ENCODE peak calls at places on chromosomes 3 and 15, in seven cellular contexts. E is body of pancreas, Q is LNCaP clone FGC, O is right atrium auricular region, F is sigmoid colon, U is choroid plexus epithelial cell, L is AG10803. P is an unnamed sample.
A peak's percentile ranks its signal among the peaks of the same experiment; 100 is the strongest.

GRCh38 chr3:13280122-13280790 is 139.9 kb downstream of the NUP210 start:
- DNase-seq in F (peak; percentile 54), O (no peak), L (no peak), U (no peak), Q (no peak), E (no peak), P (no peak)

GRCh38 chr3:60013241-60013640 is 963.4 kb upstream of the CFAP20DC start:
- DNase-seq in L (peak; percentile 9), U (no peak), Q (no peak), E (no peak), F (no peak), O (no peak), P (no peak)

GRCh38 chr3:25706213-25706612 is 41.5 kb upstream of the TOP2B start:
- DNase-seq in O (no peak), F (no peak), E (no peak), Q (no peak), L (no peak), U (no peak), P (no peak)

GRCh38 chr15:67409175-67409574 is 111.8 kb upstream of the C15orf61 start:
- DNase-seq in O (no peak), F (no peak), U (peak; percentile 44), L (no peak), E (no peak), Q (no peak), P (no peak)

GRCh38 chr15:72130272-72130671 is 12.1 kb downstream of the SENP8 start:
- DNase-seq in O (no peak), L (no peak), E (no peak), U (no peak), Q (no peak), F (no peak), P (peak; percentile 10)

GRCh38 chr3:141167681-141168080 is 63.9 kb upstream of the PXYLP1 start:
- DNase-seq in O (no peak), E (no peak), F (no peak), L (no peak), Q (no peak), U (no peak), P (no peak)

GRCh38 chr3:30628188-30628930 is 22.0 kb downstream of the TGFBR2 start:
- DNase-seq in Q (no peak), E (no peak), O (no peak), F (no peak), U (no peak), L (no peak), P (no peak)

GRCh38 chr3:184805351-184806038 is 6.5 kb upstream of the VPS8 start:
- DNase-seq in O (no peak), E (peak; percentile 28), U (peak; percentile 28), F (no peak), Q (no peak), L (no peak), P (peak; percentile 42)

GRCh38 chr3:78494831-78495230 is 1273.0 kb downstream of the ROBO1 start:
- DNase-seq in O (no peak), E (no peak), U (no peak), L (no peak), Q (no peak), F (no peak), P (no peak)

GRCh38 chr3:127217594-127218456 is 24.9 kb downstream of the PRR23E start:
- DNase-seq in F (no peak), L (peak; percentile 81), Q (no peak), O (peak; percentile 7), E (no peak), U (no peak), P (no peak)

GRCh38 chr3:53170325-53171108 is 9.5 kb downstream of the PRKCD start:
- DNase-seq in E (peak; percentile 33), U (peak; percentile 31), Q (no peak), L (no peak), F (no peak), O (no peak), P (no peak)

GRCh38 chr3:53295410-53295809 is 39.6 kb upstream of the TKT start:
- DNase-seq in L (no peak), F (no peak), U (no peak), Q (no peak), E (no peak), O (no peak), P (no peak)

GRCh38 chr3:194999491-194999890 is 271.5 kb downstream of the XXYLT1 start:
- DNase-seq in Q (no peak), F (no peak), U (no peak), L (no peak), O (peak; percentile 32), E (no peak), P (no peak)

GRCh38 chr3:24565656-24566055 is 71.0 kb upstream of the THRB start:
- DNase-seq in E (no peak), Q (no peak), U (no peak), F (no peak), L (no peak), O (no peak), P (no peak)

GRCh38 chr3:61788623-61789507 is 227.5 kb downstream of the PTPRG start:
- DNase-seq in F (no peak), U (no peak), Q (no peak), E (no peak), L (no peak), O (no peak), P (no peak)

GRCh38 chr3:12796171-12797123 is at the start of gene CAND2:
- DNase-seq in O (peak; percentile 70), Q (no peak), U (peak; percentile 37), F (peak; percentile 88), L (peak; percentile 34), E (peak; percentile 54), P (peak; percentile 42)

GRCh38 chr3:24704496-24704895 is 209.8 kb upstream of the THRB start:
- DNase-seq in O (no peak), F (no peak), E (no peak), Q (peak; percentile 91), U (peak; percentile 71), L (peak; percentile 44), P (no peak)

GRCh38 chr15:69987492-69988482 is 109.9 kb downstream of the TLE3 start:
- DNase-seq in E (no peak), Q (peak; percentile 88), L (no peak), U (no peak), O (no peak), F (no peak), P (no peak)

GRCh38 chr15:33293619-33294309 is 17.0 kb upstream of the RYR3 start:
- DNase-seq in Q (peak; percentile 17), F (no peak), L (peak; percentile 18), E (no peak), U (peak; percentile 43), O (no peak), P (no peak)

DNA sequence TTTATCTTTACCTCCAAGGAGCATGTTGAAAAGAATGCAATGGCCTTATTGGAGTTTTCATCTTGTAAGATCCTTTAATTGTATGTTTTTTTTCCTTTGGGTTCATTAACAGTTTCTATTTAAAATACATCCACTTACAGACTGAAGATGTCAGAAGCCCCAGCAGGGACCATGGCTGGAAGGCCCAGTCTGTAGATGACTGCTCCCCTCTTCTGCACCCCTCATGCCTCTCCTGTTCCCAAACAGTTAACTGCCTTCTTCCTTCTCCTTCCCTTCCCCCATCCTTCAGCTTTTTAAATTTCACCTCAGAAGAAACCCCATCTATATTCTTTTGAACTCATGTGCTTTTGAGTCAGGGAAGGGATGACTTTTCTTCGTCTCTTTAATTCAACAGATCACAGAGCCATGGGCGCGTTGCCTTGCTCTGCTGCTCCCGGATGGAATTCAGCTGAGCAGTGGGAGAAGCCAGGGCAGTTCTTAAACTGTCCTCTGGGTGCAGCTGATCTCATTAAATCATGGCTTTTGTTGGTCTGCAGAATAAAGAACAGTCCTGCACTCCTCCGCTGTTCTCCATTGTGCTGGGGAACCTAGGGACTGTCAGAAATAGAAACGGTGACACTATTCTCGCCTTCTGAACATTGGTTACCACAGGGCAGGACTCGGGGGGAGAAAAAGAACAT is 71.5 kb upstream of the EIF1B start:
- DNase-seq in L (peak; percentile 18), O (no peak), E (no peak), F (no peak), U (peak; percentile 59), Q (no peak), P (peak; percentile 13)
- TF ChIP-seq CTCF in L (peak; percentile 43), O (peak; percentile 18), E (no peak), F (no peak), U (peak; percentile 63), Q (peak; percentile 10), P (peak; percentile 43)

DNA sequence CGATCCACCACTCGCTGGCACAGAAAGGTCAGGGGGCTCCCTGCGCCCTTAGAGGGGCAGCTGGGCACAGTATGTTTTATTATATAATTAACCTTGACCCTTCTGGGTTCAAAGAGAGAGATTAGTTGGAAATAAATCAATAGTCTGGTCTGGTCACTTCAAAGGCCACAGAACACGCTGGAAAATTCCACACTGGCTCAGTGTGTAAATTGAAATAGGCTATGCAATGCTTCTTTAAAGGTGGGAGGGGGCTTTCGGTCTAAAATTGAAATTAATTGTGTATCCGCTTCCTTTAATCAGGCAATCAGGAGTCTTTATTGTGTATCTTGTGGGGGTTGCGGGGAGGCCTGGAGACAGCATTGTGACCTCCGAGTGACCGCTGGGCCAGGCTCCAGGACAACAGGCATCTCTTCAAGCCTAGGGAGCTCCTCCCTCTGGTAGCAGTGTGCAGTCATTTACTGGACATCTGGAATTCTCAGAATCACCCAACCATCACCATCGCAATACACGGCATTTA is 8.0 kb downstream of the RNU5B-1 start:
- DNase-seq in Q (no peak), F (no peak), U (peak; percentile 33), L (no peak), E (no peak), O (no peak), P (peak; percentile 55)
- H3K4me3 ChIP-seq in Q (no peak overlapping the region), F (no peak overlapping the region), U (no peak overlapping the region), L (no peak overlapping the region), E (no peak overlapping the region), O (no peak overlapping the region), P (no peak overlapping the region)

DNA sequence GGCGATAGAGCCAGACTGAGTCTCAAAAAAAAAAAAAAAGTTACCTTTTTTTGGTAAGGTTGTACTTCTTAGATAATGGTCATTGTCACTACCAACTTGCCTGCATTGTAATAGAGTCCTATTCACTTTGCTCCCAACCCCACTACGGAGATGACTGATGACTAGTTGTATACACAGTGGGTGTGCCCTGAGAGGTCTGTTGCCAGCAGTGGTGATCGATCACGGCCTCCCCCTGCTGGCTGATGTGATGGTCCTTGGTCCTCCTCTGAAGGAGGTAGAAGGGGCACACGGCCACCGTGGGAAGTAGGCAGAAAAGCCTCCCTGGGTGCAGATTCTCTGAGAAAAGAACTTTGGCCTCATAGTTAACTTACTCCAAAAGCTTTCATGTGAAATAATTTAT is 10.7 kb downstream of the GCNT3 start:
- DNase-seq in E (peak; percentile 36), F (no peak), U (peak; percentile 70), O (no peak), L (no peak), Q (no peak), P (peak; percentile 31)
- TF ChIP-seq CTCF in E (peak; percentile 28), F (no peak), U (peak; percentile 77), O (no peak), L (peak; percentile 24), Q (no peak), P (peak; percentile 54)

DNA sequence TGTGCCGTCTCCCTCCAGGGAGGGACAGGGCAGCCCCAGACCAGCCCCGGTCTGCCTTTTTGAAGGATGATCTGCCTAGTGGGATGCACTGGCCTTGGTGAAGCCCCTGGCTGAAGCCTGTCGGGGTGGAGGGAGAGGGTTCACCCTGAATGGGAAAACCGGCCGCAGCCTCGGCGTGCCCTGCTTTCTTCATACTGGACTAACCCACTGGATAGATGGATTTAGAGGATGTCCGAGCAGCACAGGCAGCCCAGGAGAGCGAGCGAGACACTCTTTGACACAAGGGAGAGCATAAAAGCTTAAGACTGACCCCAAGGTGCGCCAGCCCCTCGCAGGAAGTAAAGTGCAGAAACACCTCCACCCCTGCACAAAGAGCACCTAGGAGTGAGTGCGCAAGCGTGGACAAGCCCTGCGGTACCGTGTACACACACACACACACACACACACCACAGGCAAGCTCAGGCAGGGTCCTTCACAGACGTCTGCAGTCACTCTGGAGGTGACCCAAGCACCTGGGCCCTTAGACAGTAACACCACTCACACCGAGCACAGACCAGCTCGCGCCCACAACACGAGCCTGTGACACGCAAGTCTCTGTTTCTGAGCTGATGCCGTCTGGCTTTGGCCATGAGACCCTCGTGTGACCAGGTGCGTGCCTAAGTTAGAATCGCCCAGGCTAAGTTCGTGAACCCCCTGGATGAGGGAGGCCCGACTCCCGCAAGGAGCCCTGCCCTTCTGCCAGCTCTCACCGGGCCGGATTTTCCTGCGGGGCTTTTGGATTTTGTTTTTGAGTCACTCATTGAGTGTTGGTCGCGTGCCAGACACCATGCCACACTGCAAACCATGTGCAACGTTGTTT is 11.3 kb downstream of the SEMA4B start:
- DNase-seq in E (peak; percentile 67), F (no peak), L (no peak), Q (no peak), O (no peak), U (no peak), P (no peak)
- H3K4me3 ChIP-seq in E (no peak overlapping the region), F (no peak overlapping the region), L (no peak overlapping the region), Q (no peak overlapping the region), O (no peak overlapping the region), U (no peak overlapping the region), P (no peak overlapping the region)

P was measured in fibroblast of villous mesenchyme.